ENCODE peak calls at places on chromosomes 3 and 15, in seven cellular contexts. R, F, U, L, H, C and J are unnamed samples.

GRCh38 chr3:68295457-68295856 is 636.9 kb downstream of the TAFA4 start:
- DNase-seq in U (no peak), F (no peak), L (no peak), R (no peak), C (no peak), H (no peak), J (no peak)

GRCh38 chr15:71094137-71094536 is 21.1 kb upstream of the THSD4 start:
- DNase-seq in C (no peak), L (no peak), H (no peak), U (no peak), F (no peak), R (no peak), J (no peak)

GRCh38 chr3:183954875-183955274 is 62.8 kb downstream of the ABCC5 start:
- DNase-seq in U (no peak), R (no peak), F (no peak), H (no peak), L (no peak), C (no peak), J (no peak)

GRCh38 chr3:31223278-31223677 is 309.4 kb upstream of the STT3B start:
- DNase-seq in U (no peak), C (no peak), F (no peak), H (no peak), R (no peak), L (no peak), J (no peak)

GRCh38 chr3:16917256-16917935 is 32.6 kb downstream of the PLCL2 start:
- DNase-seq in F (no peak), U (no peak), R (no peak), C (no peak), H (no peak), L (no peak), J (no peak)

GRCh38 chr15:63420333-63420741 is 38.7 kb upstream of the CA12 start:
- DNase-seq in L (no peak), F (peak; percentile 45), H (no peak), U (no peak), R (peak; percentile 20), C (no peak), J (no peak)

GRCh38 chr15:63135804-63136203 is 14.1 kb downstream of the LACTB start:
- DNase-seq in F (peak; percentile 36), R (no peak), L (no peak), H (no peak), C (no peak), U (no peak), J (no peak)

GRCh38 chr15:75215107-75216004 is 13.7 kb downstream of the C15orf39 start:
- DNase-seq in C (no peak), F (no peak), R (no peak), U (no peak), H (no peak), L (no peak), J (no peak)

GRCh38 chr3:32621466-32621865 is 50.8 kb upstream of the DYNC1LI1 start:
- DNase-seq in U (no peak), R (no peak), L (no peak), C (no peak), F (no peak), H (no peak), J (no peak)

GRCh38 chr15:34217587-34218225 is 7.1 kb upstream of the EMC4 start:
- DNase-seq in U (no peak), L (no peak), C (no peak), R (no peak), F (no peak), H (no peak), J (no peak)

GRCh38 chr3:99846472-99846871 is 28.8 kb downstream of the CMSS1 start:
- DNase-seq in R (no peak), U (no peak), C (peak; percentile 79), F (peak; percentile 33), L (no peak), H (no peak), J (no peak)

GRCh38 chr15:50431204-50431603 is 7.0 kb downstream of the USP8 start:
- DNase-seq in R (no peak), C (no peak), H (no peak), U (no peak), L (no peak), F (no peak), J (no peak)

GRCh38 chr3:86800116-86800515 is 190.8 kb downstream of the VGLL3 start:
- DNase-seq in R (no peak), H (no peak), C (no peak), U (no peak), L (no peak), F (no peak), J (no peak)

GRCh38 chr15:57591822-57592367 is at the start of gene MYZAP:
- DNase-seq in F (no peak), C (no peak), U (peak; percentile 78), H (peak; percentile 62), R (peak; percentile 71), L (peak; percentile 72), J (peak; percentile 76)

GRCh38 chr15:49918106-49918505 is 200.9 kb downstream of the ATP8B4 start:
- DNase-seq in F (no peak), H (no peak), U (no peak), L (peak; percentile 42), R (no peak), C (no peak), J (no peak)

GRCh38 chr3:148707596-148708386 is 10.1 kb downstream of the AGTR1 start:
- DNase-seq in H (no peak), R (no peak), C (no peak), U (no peak), L (no peak), F (no peak), J (no peak)

GRCh38 chr3:41673643-41674042 is 288.3 kb downstream of the ULK4 start:
- DNase-seq in C (no peak), F (no peak), L (no peak), H (no peak), R (no peak), U (no peak), J (no peak)

GRCh38 chr3:152656207-152657001 is 178.5 kb upstream of the P2RY1 start:
- DNase-seq in C (no peak), U (no peak), F (no peak), L (no peak), R (peak; percentile 47), H (no peak), J (no peak)

GRCh38 chr3:185807455-185808068 is 17.3 kb downstream of the IGF2BP2 start:
- DNase-seq in C (no peak), L (no peak), R (no peak), H (no peak), F (peak; percentile 33), U (no peak), J (no peak)

GRCh38 chr3:58250093-58250707 is 12.6 kb downstream of the ABHD6 start:
- DNase-seq in U (no peak), C (no peak), F (no peak), L (no peak), R (no peak), H (no peak), J (no peak)

GRCh38 chr3:58256511-58256910 is 18.9 kb downstream of the ABHD6 start:
- DNase-seq in H (no peak), F (no peak), L (no peak), C (no peak), R (no peak), U (no peak), J (no peak)

GRCh38 chr3:58251653-58252052 is 14.1 kb downstream of the ABHD6 start:
- DNase-seq in F (no peak), C (no peak), R (no peak), H (no peak), L (no peak), U (no peak), J (no peak)

GRCh38 chr3:58258392-58259040 is 20.9 kb downstream of the ABHD6 start:
- DNase-seq in L (no peak), R (peak; percentile 40), C (no peak), U (no peak), F (no peak), H (no peak), J (no peak)

DNA sequence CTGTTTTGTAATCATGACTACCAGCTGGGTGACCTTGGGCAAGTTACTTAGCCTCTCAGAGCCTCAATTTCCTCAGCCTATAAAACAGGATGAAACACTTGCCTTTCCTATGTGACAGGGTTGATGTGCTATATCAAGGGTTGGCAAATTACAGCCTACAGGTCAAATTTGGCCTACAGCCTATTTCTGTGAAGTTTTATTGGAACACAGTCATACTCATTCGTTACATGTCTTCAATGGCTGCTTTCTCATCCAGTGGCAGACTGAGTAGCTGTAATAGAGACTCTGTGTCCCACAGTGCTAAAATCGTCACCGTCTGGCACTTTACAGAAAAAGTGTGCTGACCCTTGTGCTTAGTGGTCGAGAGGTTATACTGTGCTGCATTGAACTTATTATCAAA is 16.6 kb downstream of the ABHD6 start:
- DNase-seq in F (no peak), U (no peak), H (no peak), C (no peak), L (no peak), R (no peak), J (no peak)
- H3K4me1 ChIP-seq in F (no peaks in the 10 kb centered on the region), U (peaks cover 8% of the 10 kb centered on the region), H (peaks cover 6% of the 10 kb centered on the region), C (peaks cover 41% of the 10 kb centered on the region), L (peaks cover 22% of the 10 kb centered on the region), R (peaks cover 15% of the 10 kb centered on the region), J (peaks cover 18% of the 10 kb centered on the region)

GRCh38 chr3:139537795-139538538 is 1.6 kb downstream of the RBP1 start:
- DNase-seq in U (no peak), F (no peak), L (no peak), R (no peak), C (no peak), H (no peak), J (no peak)
- H3K4me3 ChIP-seq in U (no peak overlapping the region), F (no peak overlapping the region), L (no peak overlapping the region), R (no peak overlapping the region), C (no peak overlapping the region), H (no peak overlapping the region), J (no peak overlapping the region)

GRCh38 chr15:27770086-27770607 is 329.0 kb downstream of the OCA2 start:
- DNase-seq in U (no peak), C (no peak), H (no peak), L (no peak), R (no peak), F (no peak), J (no peak)
- H3K9me3 ChIP-seq in U (peaks cover 3% of the 10 kb centered on the region), C (no peaks in the 10 kb centered on the region), H (no peaks in the 10 kb centered on the region), L (no peaks in the 10 kb centered on the region), R (no peaks in the 10 kb centered on the region), F (no peaks in the 10 kb centered on the region), J (peaks cover 16% of the 10 kb centered on the region)

GRCh38 chr3:187669675-187670504 is at the start of gene SST:
- DNase-seq in L (peak; percentile 44), H (peak; percentile 45), U (peak; percentile 31), C (no peak), R (peak; percentile 84), F (peak; percentile 13), J (no peak)
- H3K4me1 ChIP-seq in L (no peaks in the 10 kb centered on the region), H (no peaks in the 10 kb centered on the region), U (no peaks in the 10 kb centered on the region), C (peaks cover 16% of the 10 kb centered on the region), R (no peaks in the 10 kb centered on the region), F (no peaks in the 10 kb centered on the region), J (no peaks in the 10 kb centered on the region)

GRCh38 chr3:122081543-122081942 is 26.4 kb downstream of the CD86 start:
- DNase-seq in L (no peak), H (no peak), C (no peak), F (no peak), U (no peak), R (no peak), J (no peak)
- H3K4me3 ChIP-seq in L (no peak overlapping the region), H (no peak overlapping the region), C (no peak overlapping the region), F (no peak overlapping the region), U (no peak overlapping the region), R (no peak overlapping the region), J (no peak overlapping the region)

DNA sequence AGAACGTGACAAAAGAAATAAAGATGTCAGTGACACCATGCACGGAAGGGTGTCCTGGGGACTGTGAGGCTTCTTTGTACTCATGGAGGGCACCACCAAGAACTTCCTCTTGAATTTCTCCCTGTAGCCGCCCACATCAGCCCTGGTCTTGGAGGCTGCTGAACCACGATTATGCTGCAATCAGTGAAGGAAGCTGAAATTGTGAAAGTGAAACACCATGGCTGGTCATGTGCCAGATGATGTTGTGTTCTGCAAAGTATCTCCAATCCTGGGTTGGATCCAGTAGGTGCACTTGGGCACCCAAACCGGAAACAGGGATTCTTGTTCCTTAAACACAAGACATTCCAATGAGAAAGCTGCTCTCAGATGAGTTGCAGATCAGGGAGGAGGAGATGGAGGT is 104.4 kb upstream of the GOLGA6L6 start:
- DNase-seq in H (peak; percentile 36), F (peak; percentile 21), R (no peak), L (no peak), C (peak; percentile 73), U (no peak), J (peak; percentile 25)
- H3K9me3 ChIP-seq in H (no peaks in the 10 kb centered on the region), F (peaks cover 20% of the 10 kb centered on the region), R (peaks cover 30% of the 10 kb centered on the region), L (no peaks in the 10 kb centered on the region), C (no peaks in the 10 kb centered on the region), U (no peaks in the 10 kb centered on the region), J (no peaks in the 10 kb centered on the region)